ENCODE peak calls at places on chromosomes 12 and 14, in five cellular contexts. H is EL, I is cortex of kidney, E is skeletal muscle cell, J is transverse colon. A is an unnamed sample.

GRCh38 chr12:58584885-58585284 is 335.4 kb downstream of the LRIG3 start:
- DNase-seq in H (no peak), I (no peak), E (peak), J (no peak), A (peak)

GRCh38 chr12:33438890-33439586 is 581 bp downstream of the SYT10 start:
- DNase-seq in H (no peak), I (no peak), E (no peak), J (no peak), A (peak)

GRCh38 chr14:49164074-49164473 is 422.1 kb downstream of the RPS29 start:
- DNase-seq in H (no peak), I (no peak), E (no peak), J (no peak), A (no peak)

GRCh38 chr12:3964404-3964803 is 91.2 kb upstream of the PARP11 start:
- DNase-seq in H (no peak), I (no peak), E (no peak), J (no peak), A (no peak)

GRCh38 chr14:25267186-25267585 is 217.2 kb upstream of the STXBP6 start:
- DNase-seq in H (no peak), I (no peak), E (no peak), J (no peak), A (no peak)

GRCh38 chr14:105187935-105188524 is 6.9 kb upstream of the NUDT14 start:
- DNase-seq in H (no peak), I (no peak), E (no peak), J (peak), A (no peak)

GRCh38 chr14:30551460-30551859 is 7.5 kb upstream of the G2E3 start:
- DNase-seq in H (no peak), I (no peak), E (no peak), J (no peak), A (peak)

GRCh38 chr14:103724116-103724515 is 8.5 kb downstream of the ZFYVE21 start:
- DNase-seq in H (no peak), I (no peak), E (no peak), J (peak), A (peak)

GRCh38 chr12:75859868-75860267 is 171.7 kb downstream of the PHLDA1 start:
- DNase-seq in H (peak), I (no peak), E (no peak), J (no peak), A (no peak)

GRCh38 chr12:110733857-110734373 is 8.8 kb downstream of the PPP1CC start:
- DNase-seq in H (no peak), I (no peak), E (no peak), J (no peak), A (no peak)

GRCh38 chr14:54221432-54221803 is 175.4 kb upstream of the CDKN3 start:
- DNase-seq in H (no peak), I (no peak), E (no peak), J (no peak), A (no peak)

GRCh38 chr14:55052259-55052930 is 948 bp downstream of the MAPK1IP1L start:
- DNase-seq in H (peak), I (no peak), E (no peak), J (no peak), A (peak)

GRCh38 chr14:93884950-93885349 is 42.2 kb upstream of the FAM181A start:
- DNase-seq in H (no peak), I (no peak), E (no peak), J (no peak), A (no peak)

GRCh38 chr12:110577717-110578521 is 5.2 kb downstream of the PPTC7 start:
- DNase-seq in H (peak), I (no peak), E (peak), J (peak), A (peak)

GRCh38 chr12:87155616-87156015 is 873.6 kb downstream of the C12orf50 start:
- DNase-seq in H (no peak), I (no peak), E (peak), J (no peak), A (peak)

GRCh38 chr12:96132819-96133218 is 61.4 kb upstream of the ELK3 start:
- DNase-seq in H (no peak), I (no peak), E (no peak), J (peak), A (no peak)

GRCh38 chr12:127980585-127980984 is 286.4 kb upstream of the TMEM132C start:
- DNase-seq in H (no peak), I (no peak), E (no peak), J (no peak), A (no peak)

GRCh38 chr12:84136862-84137367 is 775.7 kb downstream of the SLC6A15 start:
- DNase-seq in H (peak), I (no peak), E (peak), J (no peak), A (peak)

GRCh38 chr12:95951515-95951914 is 8.4 kb downstream of the AMDHD1 start:
- DNase-seq in H (no peak), I (no peak), E (no peak), J (no peak), A (no peak)

GRCh38 chr12:122368361-122369073 is 54.0 kb downstream of the CLIP1 start:
- DNase-seq in H (peak), I (no peak), E (peak), J (no peak), A (peak)

GRCh38 chr12:98402081-98402480 is 113.3 kb upstream of the TMPO start:
- DNase-seq in H (no peak), I (no peak), E (no peak), J (no peak), A (peak)

GRCh38 chr14:103561381-103562134 is 899 bp downstream of the BAG5 start:
- DNase-seq in H (peak), I (no peak), E (no peak), J (no peak), A (peak)

GRCh38 chr14:31785574-31785973 is 224.4 kb downstream of the NUBPL start:
- DNase-seq in H (no peak), I (no peak), E (no peak), J (no peak), A (no peak)

GRCh38 chr14:31261859-31262739 is 54.5 kb upstream of the HECTD1 start:
- DNase-seq in H (peak), I (no peak), E (peak), J (no peak), A (peak)

GRCh38 chr12:27177716-27178115 is 66.4 kb upstream of the STK38L start:
- DNase-seq in H (peak), I (no peak), E (peak), J (no peak), A (peak)

GRCh38 chr12:49296836-49297694 is 2.1 kb downstream of the PRPH start:
- DNase-seq in H (peak), I (no peak), E (no peak), J (peak), A (no peak)

GRCh38 chr12:107091381-107091780 is 2.0 kb downstream of the CRY1 start:
- DNase-seq in H (peak), I (no peak), E (no peak), J (no peak), A (peak)

GRCh38 chr14:102363182-102363952 is 626 bp downstream of the TECPR2 start:
- DNase-seq in H (peak), I (no peak), E (peak), J (peak), A (peak)

GRCh38 chr14:33412450-33412849 is 473.8 kb downstream of the NPAS3 start:
- DNase-seq in H (no peak), I (no peak), E (no peak), J (no peak), A (no peak)

GRCh38 chr12:102958073-102958829 is 777 bp downstream of the ASCL1 start:
- DNase-seq in H (peak), I (no peak), E (no peak), J (no peak), A (peak)